ENCODE peak calls at places on chromosomes 6 and 20, in five cellular contexts. One of them, this sample, is unnamed.

GRCh38 chr6:37207903-37208456 is 38.0 kb downstream of the PIM1 start:
- DNase-seq in amygdala: peak
- DNase-seq in AML-193: peak
- DNase-seq in H54: peak
- DNase-seq in heart right ventricle: peak
- DNase-seq in this sample: peak

GRCh38 chr6:130931683-130932082 is 104.5 kb downstream of the SMLR1 start:
- DNase-seq in amygdala: no peak
- DNase-seq in AML-193: peak
- DNase-seq in H54: no peak
- DNase-seq in heart right ventricle: no peak
- DNase-seq in this sample: no peak

GRCh38 chr6:26323525-26324294 is 41.3 kb upstream of the BTN3A2 start:
- DNase-seq in amygdala: no peak
- DNase-seq in AML-193: no peak
- DNase-seq in H54: no peak
- DNase-seq in heart right ventricle: no peak
- DNase-seq in this sample: no peak

GRCh38 chr6:154343473-154344308 is 12.9 kb downstream of the IPCEF1 start:
- DNase-seq in amygdala: no peak
- DNase-seq in AML-193: peak
- DNase-seq in H54: no peak
- DNase-seq in heart right ventricle: peak
- DNase-seq in this sample: no peak

GRCh38 chr6:37547564-37548061 is 47.9 kb upstream of the CCDC167 start:
- DNase-seq in amygdala: no peak
- DNase-seq in AML-193: no peak
- DNase-seq in H54: no peak
- DNase-seq in heart right ventricle: peak
- DNase-seq in this sample: no peak

GRCh38 chr6:149076355-149076734 is 241.2 kb upstream of the TAB2 start:
- DNase-seq in amygdala: no peak
- DNase-seq in AML-193: no peak
- DNase-seq in H54: no peak
- DNase-seq in heart right ventricle: no peak
- DNase-seq in this sample: no peak

GRCh38 chr20:48758206-48758820 is 69.5 kb downstream of the PREX1 start:
- DNase-seq in amygdala: no peak
- DNase-seq in AML-193: peak
- DNase-seq in H54: no peak
- DNase-seq in heart right ventricle: no peak
- DNase-seq in this sample: no peak

GRCh38 chr6:53241936-53242335 is 93.3 kb upstream of the GCM1 start:
- DNase-seq in amygdala: no peak
- DNase-seq in AML-193: peak
- DNase-seq in H54: no peak
- DNase-seq in heart right ventricle: no peak
- DNase-seq in this sample: no peak

GRCh38 chr6:52426667-52427066 is 6.5 kb downstream of the EFHC1 start:
- DNase-seq in amygdala: no peak
- DNase-seq in AML-193: no peak
- DNase-seq in H54: no peak
- DNase-seq in heart right ventricle: no peak
- DNase-seq in this sample: no peak

GRCh38 chr6:104958720-104959452 is 2.0 kb downstream of the LIN28B start:
- DNase-seq in amygdala: no peak
- DNase-seq in AML-193: no peak
- DNase-seq in H54: no peak
- DNase-seq in heart right ventricle: no peak
- DNase-seq in this sample: no peak

GRCh38 chr6:36970892-36971842 is 14.8 kb downstream of the MTCH1 start:
- DNase-seq in amygdala: no peak
- DNase-seq in AML-193: no peak
- DNase-seq in H54: no peak
- DNase-seq in heart right ventricle: no peak
- DNase-seq in this sample: no peak